ENCODE peak calls at places on chromosome 10, in five cellular contexts. P is Caco-2, J is colonic mucosa, Z is tibial nerve, X is neural crest cell. U is an unnamed sample.

GRCh38 chr10:36280396-36280795 is 638.3 kb upstream of the FZD8 start:
- DNase-seq in P (no peak), J (no peak), Z (no peak), X (no peak), U (no peak)

GRCh38 chr10:71001470-71001869 is 113.1 kb upstream of the PCBD1 start:
- DNase-seq in P (no peak), J (no peak), Z (no peak), X (no peak), U (no peak)

GRCh38 chr10:103800789-103801540 is 54.4 kb downstream of the SH3PXD2A start:
- DNase-seq in P (no peak), J (no peak), Z (no peak), X (peak), U (no peak)

GRCh38 chr10:104351067-104351681 is 2.5 kb upstream of the CFAP58 start:
- DNase-seq in P (no peak), J (no peak), Z (no peak), X (no peak), U (no peak)

GRCh38 chr10:62045765-62046521 is 144.4 kb downstream of the ARID5B start:
- DNase-seq in P (peak), J (no peak), Z (peak), X (no peak), U (no peak)

GRCh38 chr10:17003151-17003550 is 126.5 kb downstream of the CUBN start:
- DNase-seq in P (no peak), J (no peak), Z (no peak), X (no peak), U (no peak)

GRCh38 chr10:128011059-128011979 is 104.4 kb downstream of the PTPRE start:
- DNase-seq in P (peak), J (peak), Z (peak), X (peak), U (peak)

GRCh38 chr10:72692897-72693598 is 1.1 kb downstream of the MCU start:
- DNase-seq in P (no peak), J (peak), Z (peak), X (peak), U (no peak)

GRCh38 chr10:11444531-11445228 is 166.8 kb downstream of the USP6NL start:
- DNase-seq in P (no peak), J (no peak), Z (no peak), X (no peak), U (peak)

GRCh38 chr10:131079314-131079713 is 232.2 kb downstream of the TCERG1L start:
- DNase-seq in P (no peak), J (no peak), Z (no peak), X (no peak), U (no peak)

GRCh38 chr10:88471909-88472308 is 111.2 kb downstream of the RNLS start:
- DNase-seq in P (peak), J (no peak), Z (no peak), X (no peak), U (no peak)

GRCh38 chr10:79940431-79940830 is 8.5 kb downstream of the SFTPD start:
- DNase-seq in P (no peak), J (no peak), Z (no peak), X (no peak), U (no peak)

GRCh38 chr10:131829156-131829930 is 71.5 kb upstream of the PPP2R2D start:
- DNase-seq in P (peak), J (no peak), Z (no peak), X (no peak), U (no peak)

GRCh38 chr10:82969405-82969804 is 1094.4 kb downstream of the NRG3 start:
- DNase-seq in P (no peak), J (no peak), Z (no peak), X (no peak), U (no peak)

GRCh38 chr10:113059001-113059780 is 109.1 kb downstream of the TCF7L2 start:
- DNase-seq in P (no peak), J (peak), Z (peak), X (no peak), U (no peak)

GRCh38 chr10:58587676-58588075 is 75.0 kb downstream of the BICC1 start:
- DNase-seq in P (no peak), J (no peak), Z (no peak), X (no peak), U (no peak)

GRCh38 chr10:59234814-59235429 is 58.5 kb downstream of the PHYHIPL start:
- DNase-seq in P (peak), J (peak), Z (peak), X (peak), U (no peak)

GRCh38 chr10:61821153-61821552 is 80.3 kb upstream of the ARID5B start:
- DNase-seq in P (no peak), J (no peak), Z (no peak), X (no peak), U (no peak)

GRCh38 chr10:86607674-86608073 is 46.7 kb upstream of the OPN4 start:
- DNase-seq in P (no peak), J (no peak), Z (no peak), X (no peak), U (no peak)

GRCh38 chr10:126465771-126466170 is 77.5 kb upstream of the ADAM12 start:
- DNase-seq in P (no peak), J (no peak), Z (no peak), X (no peak), U (no peak)
- TF ChIP-seq CTCF in P (no peak), J (no peak), Z (no peak), X (no peak), U (no peak)

GRCh38 chr10:124418726-124419501 is at the start of gene OAT:
- DNase-seq in P (peak), J (peak), Z (peak), X (peak), U (peak)
- TF ChIP-seq CTCF in P (peak), J (no peak), Z (peak), X (peak), U (no peak)

GRCh38 chr10:43076311-43076875 is 476 bp upstream of the RET start:
- DNase-seq in P (no peak), J (no peak), Z (no peak), X (no peak), U (no peak)

GRCh38 chr10:43074827-43075611 is 1.9 kb upstream of the RET start:
- DNase-seq in P (no peak), J (no peak), Z (no peak), X (no peak), U (no peak)

GRCh38 chr10:43074409-43074808 is 2.5 kb upstream of the RET start:
- DNase-seq in P (no peak), J (no peak), Z (no peak), X (no peak), U (no peak)

GRCh38 chr10:43076876-43077420 is at the start of gene RET:
- DNase-seq in P (no peak), J (peak), Z (no peak), X (no peak), U (no peak)

DNA sequence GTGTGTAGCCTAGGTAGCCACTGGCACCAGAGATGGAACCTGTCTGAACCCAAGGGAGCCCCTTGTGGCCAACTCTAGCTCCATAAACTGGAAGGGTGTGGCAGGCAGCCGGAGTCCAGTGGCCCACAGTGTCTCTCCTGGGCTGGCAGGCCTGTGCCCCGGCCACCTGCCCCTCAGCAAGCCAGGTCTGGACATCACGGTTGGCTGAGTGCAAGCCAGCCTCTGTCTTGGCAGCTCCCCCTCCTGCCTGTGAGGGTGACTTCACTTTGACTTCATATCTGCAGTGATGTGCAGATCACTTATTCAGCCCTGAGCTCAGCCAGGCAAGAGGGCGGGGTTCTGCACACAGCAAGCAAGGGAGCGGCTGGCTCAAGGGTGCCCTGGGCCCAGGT is 1.3 kb upstream of the RET start:
- DNase-seq in P (no peak), J (no peak), Z (no peak), X (no peak), U (no peak)
- TF ChIP-seq CTCF in P (peak), J (no peak), Z (no peak), X (peak), U (no peak)

GRCh38 chr10:78427497-78428031 is 393.9 kb downstream of the RPS24 start:
- DNase-seq in P (no peak), J (no peak), Z (no peak), X (no peak), U (no peak)

GRCh38 chr10:78424721-78425120 is 391.1 kb downstream of the RPS24 start:
- DNase-seq in P (no peak), J (no peak), Z (no peak), X (no peak), U (no peak)

GRCh38 chr10:78426181-78426580 is 392.5 kb downstream of the RPS24 start:
- DNase-seq in P (no peak), J (no peak), Z (no peak), X (no peak), U (no peak)

GRCh38 chr10:78429994-78430393 is 396.3 kb downstream of the RPS24 start:
- DNase-seq in P (no peak), J (no peak), Z (no peak), X (no peak), U (no peak)

GRCh38 chr10:78428579-78428978 is 394.9 kb downstream of the RPS24 start:
- DNase-seq in P (no peak), J (no peak), Z (no peak), X (no peak), U (no peak)
- TF ChIP-seq CTCF in P (no peak), J (no peak), Z (no peak), X (no peak), U (no peak)

GRCh38 chr10:32980242-32980557 is 22.2 kb upstream of the ITGB1 start:
- DNase-seq in P (no peak), J (no peak), Z (no peak), X (no peak), U (no peak)

GRCh38 chr10:32979041-32979440 is 21.0 kb upstream of the ITGB1 start:
- DNase-seq in P (no peak), J (no peak), Z (no peak), X (no peak), U (no peak)

GRCh38 chr10:32982293-32982709 is 24.3 kb upstream of the ITGB1 start:
- DNase-seq in P (no peak), J (no peak), Z (no peak), X (no peak), U (no peak)

GRCh38 chr10:32981760-32982159 is 23.7 kb upstream of the ITGB1 start:
- DNase-seq in P (peak), J (peak), Z (no peak), X (no peak), U (no peak)

DNA sequence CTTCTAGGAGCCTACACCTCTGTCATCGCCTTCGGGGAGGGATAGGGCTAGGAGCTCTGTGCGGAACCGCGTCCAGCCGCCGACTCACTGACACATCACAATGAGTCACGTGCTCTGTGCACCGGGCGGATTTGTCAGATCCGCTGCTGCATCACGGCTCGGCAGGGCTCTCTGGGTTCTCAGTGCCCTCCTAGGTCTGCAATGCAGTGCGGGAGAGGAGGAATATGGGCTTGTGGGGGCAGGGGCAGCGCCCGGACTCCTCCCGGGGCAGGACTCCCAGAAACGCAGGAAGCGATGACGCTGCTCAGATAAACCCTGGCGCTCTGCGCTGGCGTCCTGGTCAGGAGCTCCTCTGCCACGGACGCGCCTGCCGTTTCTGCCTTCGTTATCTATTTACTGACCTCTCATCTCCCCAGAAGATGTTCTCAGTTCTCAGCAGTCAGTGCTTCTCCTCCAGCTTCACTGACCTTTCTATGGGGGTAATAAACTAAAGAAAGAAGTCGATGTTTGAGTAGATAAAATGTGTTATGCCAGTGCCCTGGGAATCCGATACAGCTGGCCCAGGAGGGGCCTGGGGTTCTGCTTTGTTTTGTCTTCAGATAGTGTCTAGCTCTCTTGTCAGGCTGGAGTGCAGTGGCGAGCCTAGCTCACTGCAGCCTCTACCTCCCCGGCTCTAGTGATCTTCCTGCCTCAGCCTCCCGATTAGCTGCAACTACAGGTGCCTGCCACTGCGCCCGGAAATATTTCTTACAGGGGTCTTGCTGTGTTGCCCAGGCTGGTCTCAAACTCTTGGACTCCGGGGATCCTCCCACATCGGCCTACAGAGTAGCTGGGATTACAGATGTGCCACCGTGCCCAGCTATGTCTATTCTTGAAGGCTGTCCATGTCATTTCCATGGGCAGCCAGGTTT is 22.8 kb upstream of the ITGB1 start:
- DNase-seq in P (peak), J (peak), Z (peak), X (peak), U (peak)
- TF ChIP-seq CTCF in P (no peak), J (no peak), Z (no peak), X (no peak), U (no peak)

GRCh38 chr10:115049318-115049717 is 43.8 kb upstream of the ATRNL1 start:
- DNase-seq in P (no peak), J (no peak), Z (no peak), X (no peak), U (no peak)
- TF ChIP-seq CTCF in P (no peak), J (no peak), Z (no peak), X (no peak), U (no peak)

GRCh38 chr10:74151879-74152722 is 1.1 kb downstream of the ADK start:
- DNase-seq in P (no peak), J (no peak), Z (peak), X (no peak), U (no peak)

GRCh38 chr10:74153123-74153522 is 2.1 kb downstream of the ADK start:
- DNase-seq in P (no peak), J (no peak), Z (peak), X (no peak), U (no peak)

GRCh38 chr10:74150151-74151056 is at the start of gene AP3M1:
- DNase-seq in P (peak), J (peak), Z (peak), X (no peak), U (peak)

GRCh38 chr10:74153676-74154075 is 2.7 kb downstream of the ADK start:
- DNase-seq in P (no peak), J (no peak), Z (no peak), X (no peak), U (no peak)

GRCh38 chr10:74151057-74151878 is at the start of gene ADK:
- DNase-seq in P (peak), J (peak), Z (peak), X (peak), U (peak)
- TF ChIP-seq CTCF in P (peak), J (no peak), Z (no peak), X (peak), U (no peak)

GRCh38 chr10:92688927-92689662 is 660 bp upstream of the HHEX start:
- DNase-seq in P (peak), J (peak), Z (no peak), X (peak), U (no peak)
- TF ChIP-seq CTCF in P (no peak), J (no peak), Z (no peak), X (no peak), U (no peak)

GRCh38 chr10:116627386-116627933 is 6.7 kb downstream of the PNLIPRP2 start:
- DNase-seq in P (peak), J (peak), Z (no peak), X (peak), U (no peak)
- TF ChIP-seq CTCF in P (peak), J (peak), Z (peak), X (peak), U (no peak)

GRCh38 chr10:4170181-4170580 is 385.2 kb upstream of the KLF6 start:
- DNase-seq in P (no peak), J (no peak), Z (no peak), X (no peak), U (no peak)
- TF ChIP-seq CTCF in P (no peak), J (no peak), Z (no peak), X (no peak), U (no peak)